ENCODE peak calls at places on chromosomes 4 and X, in four cellular contexts. R is tibial artery, M is AG10803, W is fibroblast of the aortic adventitia. X is an unnamed sample.

GRCh38 chr4:15776871-15777648 is 1.1 kb upstream of the CD38 start:
- DNase-seq in M (no peak), R (no peak), W (no peak), X (no peak)

GRCh38 chr4:610411-611261 is 14.7 kb upstream of the PDE6B start:
- DNase-seq in W (peak; percentile 46), R (no peak), M (peak; percentile 24), X (peak; percentile 62)

GRCh38 chrX:103304705-103305104 is 6.1 kb downstream of the BEX2 start:
- DNase-seq in M (no peak), R (no peak), W (no peak), X (no peak)

GRCh38 chrX:18076434-18076833 is 144.3 kb downstream of the BEND2 start:
- DNase-seq in R (no peak), M (no peak), W (no peak), X (no peak)

GRCh38 chrX:13235930-13236329 is 83.9 kb downstream of the ATXN3L start:
- DNase-seq in R (no peak), M (no peak), W (no peak), X (peak; percentile 50)

GRCh38 chrX:5054852-5055251 is 1173.8 kb downstream of the NLGN4X start:
- DNase-seq in R (no peak), W (no peak), M (no peak), X (no peak)

GRCh38 chr4:31194823-31195222 is 474.7 kb downstream of the PCDH7 start:
- DNase-seq in M (no peak), W (peak; percentile 43), R (no peak), X (peak; percentile 6)

GRCh38 chr4:57157611-57158137 is 47.5 kb upstream of the IGFBP7 start:
- DNase-seq in M (no peak), W (no peak), R (no peak), X (no peak)

GRCh38 chr4:22473268-22473667 is 42.6 kb downstream of the ADGRA3 start:
- DNase-seq in R (no peak), M (peak; percentile 41), W (peak; percentile 85), X (peak; percentile 74)

GRCh38 chr4:66565796-66566195 is 895.5 kb upstream of the EPHA5 start:
- DNase-seq in M (no peak), W (peak; percentile 83), R (no peak), X (peak; percentile 48)

GRCh38 chr4:55407119-55407518 is 11.4 kb downstream of the TMEM165 start:
- DNase-seq in W (no peak), R (no peak), M (no peak), X (no peak)

GRCh38 chrX:40299502-40300118 is 201.9 kb upstream of the BCOR start:
- DNase-seq in W (no peak), M (no peak), R (no peak), X (no peak)

GRCh38 chrX:21806691-21807090 is 32.7 kb upstream of the MBTPS2 start:
- DNase-seq in R (no peak), W (no peak), M (no peak), X (no peak)

GRCh38 chrX:20224814-20225487 is 41.8 kb downstream of the RPS6KA3 start:
- DNase-seq in W (no peak), R (no peak), M (peak; percentile 39), X (peak; percentile 44)

GRCh38 chr4:82898322-82899243 is 2.0 kb upstream of the THAP9 start:
- DNase-seq in W (peak; percentile 96), M (peak; percentile 94), R (peak; percentile 27), X (peak; percentile 93)

GRCh38 chrX:11287505-11287904 is 5.7 kb upstream of the AMELX start:
- DNase-seq in R (no peak), W (peak; percentile 56), M (peak; percentile 7), X (peak; percentile 42)

GRCh38 chrX:40107291-40108083 is 9.7 kb upstream of the BCOR start:
- DNase-seq in W (no peak), M (no peak), R (no peak), X (no peak)

GRCh38 chrX:7201481-7201880 is 53.5 kb upstream of the PUDP start:
- DNase-seq in W (no peak), R (no peak), M (no peak), X (no peak)

GRCh38 chrX:155718964-155719586 is 106.3 kb upstream of the TMLHE start:
- DNase-seq in M (peak; percentile 4), R (no peak), W (peak; percentile 1), X (peak; percentile 9)

GRCh38 chrX:118976599-118977340 is 2.4 kb downstream of the LONRF3 start:
- DNase-seq in R (peak; percentile 29), W (no peak), M (no peak), X (peak; percentile 0)

GRCh38 chr4:105350859-105351494 is 122.9 kb downstream of the PPA2 start:
- DNase-seq in W (peak; percentile 68), R (no peak), M (peak; percentile 20), X (peak; percentile 54)

GRCh38 chr4:147340547-147341225 is 140.2 kb upstream of the EDNRA start:
- DNase-seq in R (no peak), M (peak; percentile 42), W (no peak), X (peak; percentile 68)

GRCh38 chrX:96621811-96622210 is 62.8 kb upstream of the DIAPH2 start:
- DNase-seq in R (no peak), M (peak; percentile 18), W (peak; percentile 58), X (no peak)

GRCh38 chr4:167290684-167291083 is 56.4 kb upstream of the SPOCK3 start:
- DNase-seq in R (no peak), M (no peak), W (peak; percentile 66), X (peak; percentile 51)

GRCh38 chr4:113474017-113474416 is 287.5 kb downstream of the CAMK2D start:
- DNase-seq in R (no peak), W (peak; percentile 96), M (peak; percentile 94), X (peak; percentile 97)

DNA sequence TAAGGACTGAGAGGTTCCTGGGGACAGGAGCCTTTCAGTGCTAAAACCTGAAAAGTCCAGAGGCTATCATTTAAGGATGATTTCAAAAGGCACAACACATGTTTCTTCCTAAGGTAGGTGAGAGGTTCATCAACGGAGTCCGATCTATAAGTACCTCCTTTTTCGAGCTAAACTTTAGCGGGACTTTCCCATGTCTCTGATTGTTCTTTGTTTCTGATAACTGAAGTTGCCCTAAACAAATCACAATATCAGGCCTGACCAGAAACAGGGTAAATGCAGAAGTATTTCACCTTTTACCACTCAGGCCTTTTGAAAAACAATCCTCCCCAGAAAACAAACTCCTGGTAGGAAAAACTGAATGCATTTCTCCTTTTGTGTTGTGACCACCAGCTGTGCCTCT is 17.6 kb downstream of the PIR start:
- DNase-seq in M (no peak), W (no peak), R (no peak), X (no peak)
- H3K4me3 ChIP-seq in M (no peak overlapping the region), W (no peak overlapping the region), R (no peak overlapping the region), X (no peak overlapping the region)

GRCh38 chr4:8169763-8170162 is 11.2 kb upstream of the ABLIM2 start:
- DNase-seq in R (no peak), M (no peak), W (no peak), X (no peak)

GRCh38 chr4:8168832-8169598 is 10.4 kb upstream of the ABLIM2 start:
- DNase-seq in R (no peak), M (no peak), W (no peak), X (no peak)

GRCh38 chr4:8167291-8167690 is 8.7 kb upstream of the ABLIM2 start:
- DNase-seq in W (no peak), M (no peak), R (no peak), X (no peak)

GRCh38 chr4:8167815-8168214 is 9.2 kb upstream of the ABLIM2 start:
- DNase-seq in M (no peak), R (peak; percentile 52), W (no peak), X (no peak)

DNA sequence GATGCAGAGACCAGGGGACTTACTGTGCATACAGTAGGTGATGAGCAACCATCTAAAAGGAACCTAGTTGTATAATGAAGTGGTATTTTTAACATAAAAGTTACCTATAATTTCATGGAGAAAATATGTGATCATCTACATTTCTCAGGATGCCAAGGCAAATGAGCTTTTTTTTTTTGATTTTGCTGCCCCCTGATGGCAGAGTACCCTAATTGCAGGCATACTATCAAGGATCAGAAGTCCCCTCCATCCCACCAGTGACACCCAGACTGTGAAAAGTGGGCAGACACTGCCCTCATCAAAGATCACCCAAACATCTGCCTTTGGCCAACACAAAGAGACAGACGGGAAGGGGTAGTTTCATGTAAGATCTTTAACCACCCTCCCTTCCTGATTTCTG is 9.6 kb upstream of the ABLIM2 start:
- DNase-seq in W (no peak), M (no peak), R (no peak), X (no peak)
- TF ChIP-seq CTCF in W (peak; percentile 58), M (peak; percentile 40), R (no peak), X (peak; percentile 44)

GRCh38 chrX:25067271-25068172 is 51.8 kb upstream of the ARX start:
- DNase-seq in R (no peak), M (no peak), W (no peak), X (no peak)
- H3K4me3 ChIP-seq in R (no peak overlapping the region), M (no peak overlapping the region), W (no peak overlapping the region), X (no peak overlapping the region)

DNA sequence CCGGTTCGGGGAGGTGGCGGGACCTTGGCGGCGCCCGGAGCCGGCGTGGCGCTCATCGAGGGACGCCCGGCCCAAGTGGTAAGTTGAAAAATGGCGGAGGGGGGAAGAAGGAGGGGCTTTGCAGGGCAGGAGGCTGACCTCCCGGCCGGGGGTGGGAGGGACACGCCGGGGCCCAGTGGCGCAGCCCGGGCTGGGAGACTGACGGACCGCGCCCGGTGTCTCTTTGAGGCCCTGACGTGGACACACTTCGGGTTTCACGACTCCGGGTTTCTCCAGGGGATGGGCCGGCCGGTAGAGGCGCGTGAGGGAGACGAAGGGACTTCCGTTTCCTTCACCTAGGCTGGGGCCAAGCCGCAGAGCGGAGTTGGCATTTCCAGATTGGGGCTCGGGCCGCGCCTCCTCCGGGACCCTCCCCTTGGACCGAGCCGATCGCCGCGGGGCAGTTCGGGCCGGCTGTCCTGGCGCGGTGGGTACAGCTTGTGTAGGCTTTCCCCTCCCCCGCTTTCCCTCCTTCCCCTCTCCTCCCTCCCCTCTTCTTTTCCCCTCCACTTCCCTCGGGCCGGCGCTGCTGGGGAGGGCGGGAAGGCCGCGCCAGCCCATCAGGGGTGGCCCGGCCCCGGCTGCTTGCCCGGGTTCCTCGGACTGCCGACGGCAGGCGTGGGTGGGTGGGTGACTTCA is at the start of gene XIAP:
- DNase-seq in W (peak; percentile 84), R (peak; percentile 70), M (peak; percentile 88), X (peak; percentile 89)
- TF ChIP-seq CTCF in W (no peak), R (no peak), M (no peak), X (no peak)

GRCh38 chrX:139204576-139204902 is 326.0 kb upstream of the F9 start:
- DNase-seq in R (no peak), M (no peak), W (peak; percentile 6), X (no peak)
- H3K4me3 ChIP-seq in R (peak overlapping the region; percentile 55), M (peak overlapping the region; percentile 65), W (peak overlapping the region; percentile 66), X (peak overlapping the region; percentile 21)

GRCh38 chrX:29299689-29300088 is 712.4 kb downstream of the IL1RAPL1 start:
- DNase-seq in W (peak; percentile 39), M (no peak), R (no peak), X (peak; percentile 13)

GRCh38 chrX:29297171-29297800 is 710.0 kb downstream of the IL1RAPL1 start:
- DNase-seq in R (no peak), W (no peak), M (no peak), X (no peak)

DNA sequence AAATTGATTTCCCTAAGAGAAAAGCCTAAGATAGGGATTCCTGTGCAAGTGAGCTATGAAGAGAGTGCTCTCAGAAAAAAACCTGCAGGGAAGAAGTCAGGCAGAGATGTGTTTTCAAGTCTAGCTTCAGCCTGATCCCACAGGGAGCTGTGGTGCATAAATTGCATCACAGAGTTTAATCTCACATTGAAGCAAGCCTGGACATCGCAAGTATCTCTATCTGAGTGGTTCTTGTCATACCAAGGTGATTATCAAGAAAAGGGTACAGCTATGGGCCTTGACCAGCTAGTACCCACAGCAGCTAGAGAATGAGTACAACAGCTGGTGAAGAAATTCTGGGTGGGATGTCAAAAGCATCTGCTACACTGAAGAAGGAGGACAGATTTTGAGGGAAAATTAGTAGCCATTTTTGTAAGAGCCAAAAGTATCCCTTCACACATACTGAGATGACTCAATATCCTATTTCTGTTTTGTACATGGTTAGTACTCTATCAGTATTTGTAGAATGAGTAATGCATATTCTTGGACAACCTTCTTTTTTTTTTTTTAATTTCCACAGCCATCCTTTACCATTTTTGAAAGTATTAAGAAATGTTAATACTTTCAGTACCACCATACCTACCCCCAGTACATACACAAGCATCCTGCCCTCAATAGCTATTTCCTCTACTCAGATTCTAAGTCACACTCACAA is 708.9 kb downstream of the IL1RAPL1 start:
- DNase-seq in R (no peak), M (peak; percentile 2), W (peak; percentile 71), X (peak; percentile 50)
- TF ChIP-seq CTCF in R (no peak), M (no peak), W (no peak), X (no peak)